ENCODE peak calls at places on chromosome 13, in nine cellular contexts. R is ascending aorta; O is fibroblast of mammary gland; N is CD8-positive, alpha-beta T cell; E is right lobe of liver; V is fibroblast of villous mesenchyme; F is cardiac muscle cell; P is SK-N-SH; U is GM23338. M is an unnamed sample.

GRCh38 chr13:111006508-111007031 is 91.7 kb upstream of the ANKRD10 start:
- DNase-seq in F (no peak), E (no peak), O (peak; percentile 88), V (peak; percentile 88), R (peak; percentile 92), N (no peak), U (peak; percentile 19), P (no peak), M (peak; percentile 73)

GRCh38 chr13:61144834-61145593 is 270.6 kb downstream of the PCDH20 start:
- DNase-seq in V (no peak), R (no peak), E (no peak), F (no peak), O (no peak), N (no peak), P (no peak), U (no peak), M (no peak)

GRCh38 chr13:27132538-27132937 is 39.1 kb downstream of the USP12 start:
- DNase-seq in U (no peak), O (no peak), R (no peak), P (no peak), F (no peak), N (no peak), E (no peak), V (no peak), M (no peak)

GRCh38 chr13:71514900-71515598 is 352.0 kb downstream of the DACH1 start:
- DNase-seq in F (no peak), O (no peak), N (no peak), P (no peak), U (no peak), V (no peak), R (no peak), E (no peak), M (no peak)

GRCh38 chr13:98155475-98156111 is 12.7 kb downstream of the FARP1 start:
- DNase-seq in V (peak; percentile 71), R (no peak), U (no peak), F (no peak), N (no peak), O (peak; percentile 82), P (no peak), E (no peak), M (peak; percentile 77)

GRCh38 chr13:100409132-100409531 is 179.5 kb downstream of the GGACT start:
- DNase-seq in R (no peak), O (peak; percentile 10), P (no peak), N (no peak), U (peak; percentile 47), E (no peak), F (no peak), V (no peak), M (no peak)

GRCh38 chr13:62209539-62209938 is 793.9 kb upstream of the PCDH20 start:
- DNase-seq in N (no peak), F (no peak), E (no peak), U (no peak), P (no peak), O (no peak), V (no peak), R (no peak), M (no peak)

GRCh38 chr13:41700790-41701310 is 243.5 kb downstream of the RGCC start:
- DNase-seq in R (no peak), V (peak; percentile 69), F (no peak), P (peak; percentile 9), N (no peak), U (no peak), O (peak; percentile 79), E (no peak), M (peak; percentile 83)

GRCh38 chr13:41130356-41130755 is 2.2 kb downstream of the KBTBD6 start:
- DNase-seq in O (peak; percentile 63), N (no peak), E (no peak), R (no peak), P (no peak), U (no peak), V (no peak), F (no peak), M (peak; percentile 48)

GRCh38 chr13:110447801-110448200 is 113.7 kb downstream of the RAB20 start:
- DNase-seq in N (no peak), E (no peak), P (no peak), O (no peak), V (no peak), R (peak; percentile 60), F (no peak), U (no peak), M (no peak)

GRCh38 chr13:25286308-25286968 is 850 bp downstream of the MTMR6 start:
- DNase-seq in F (peak; percentile 37), U (peak; percentile 36), E (peak; percentile 29), P (peak; percentile 49), V (peak; percentile 58), N (peak; percentile 38), R (no peak), O (peak; percentile 56), M (peak; percentile 64)

GRCh38 chr13:72290962-72291681 is 424.1 kb upstream of the DACH1 start:
- DNase-seq in U (peak; percentile 47), E (no peak), O (peak; percentile 12), P (no peak), F (no peak), V (no peak), N (no peak), R (no peak), M (peak; percentile 52)

GRCh38 chr13:98252931-98253470 is 75.9 kb upstream of the RNF113B start:
- DNase-seq in U (no peak), O (peak; percentile 78), N (no peak), F (no peak), P (no peak), R (no peak), V (peak; percentile 96), E (no peak), M (peak; percentile 79)

GRCh38 chr13:97934590-97934989 is 18.9 kb upstream of the IPO5 start:
- DNase-seq in U (peak; percentile 12), V (no peak), E (no peak), O (no peak), F (peak; percentile 8), R (no peak), P (no peak), N (no peak), M (no peak)

GRCh38 chr13:80313668-80314278 is 27.2 kb downstream of the SPRY2 start:
- DNase-seq in N (no peak), U (no peak), R (no peak), F (no peak), V (no peak), E (no peak), P (no peak), O (no peak), M (no peak)

GRCh38 chr13:43229506-43229905 is 206.1 kb downstream of the DNAJC15 start:
- DNase-seq in F (no peak), E (no peak), V (peak; percentile 36), O (peak; percentile 92), P (no peak), R (no peak), N (no peak), U (no peak), M (peak; percentile 79)

GRCh38 chr13:76723551-76724232 is 162.5 kb downstream of the KCTD12 start:
- DNase-seq in E (peak; percentile 22), R (no peak), P (no peak), N (peak; percentile 14), O (peak; percentile 82), U (peak; percentile 47), F (no peak), V (peak; percentile 56), M (peak; percentile 87)

GRCh38 chr13:104365430-104365829 is 1299.2 kb upstream of the SLC10A2 start:
- DNase-seq in N (no peak), F (no peak), P (no peak), O (no peak), V (no peak), E (no peak), U (no peak), R (no peak), M (no peak)

GRCh38 chr13:97477824-97478223 is 43.9 kb downstream of the RAP2A start:
- DNase-seq in F (no peak), O (no peak), U (no peak), E (no peak), V (no peak), N (no peak), R (no peak), P (no peak), M (no peak)

GRCh38 chr13:40109324-40109958 is 454.0 kb downstream of the COG6 start:
- DNase-seq in R (peak; percentile 69), V (peak; percentile 93), F (no peak), P (no peak), N (no peak), O (peak; percentile 98), U (no peak), E (no peak), M (peak; percentile 89)

DNA sequence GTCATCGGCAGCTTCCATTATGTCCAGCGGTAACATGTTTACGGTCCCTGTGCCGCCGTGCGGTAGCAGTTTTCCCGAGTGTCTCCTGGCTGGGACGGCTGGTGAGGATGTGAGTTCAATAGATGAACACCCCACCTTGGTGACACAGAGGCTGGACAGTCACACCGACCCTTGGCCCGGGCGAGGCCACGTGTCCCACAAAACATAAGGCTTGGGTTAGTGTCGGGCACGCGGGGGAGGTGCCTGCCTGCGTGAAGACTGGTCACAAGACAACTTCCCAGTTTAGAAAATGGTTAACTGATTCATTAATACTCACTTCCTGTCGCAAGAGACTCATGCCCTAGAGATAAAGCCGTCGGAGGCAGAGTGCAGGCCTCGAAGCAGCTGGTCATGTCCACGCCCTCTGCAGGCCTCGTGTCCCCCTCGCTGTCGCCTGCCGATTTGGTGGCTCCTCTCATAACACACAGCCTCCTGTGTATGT is 17.2 kb downstream of the RASA3 start:
- DNase-seq in O (peak; percentile 90), E (peak; percentile 68), U (no peak), R (peak; percentile 70), V (peak; percentile 95), P (no peak), N (peak; percentile 21), F (no peak), M (peak; percentile 93)
- H3K4me3 ChIP-seq in O (no peak overlapping the region), E (no peak overlapping the region), U (no peak overlapping the region), R (no peak overlapping the region), V (no peak overlapping the region), P (no peak overlapping the region), N (no peak overlapping the region), F (no peak overlapping the region), M (no peak overlapping the region)

GRCh38 chr13:47588676-47589075 is 412.4 kb downstream of the SUCLA2 start:
- DNase-seq in E (no peak), F (no peak), P (no peak), R (no peak), U (peak; percentile 19), V (no peak), O (no peak), N (no peak), M (peak; percentile 1)
- TF ChIP-seq CTCF in E (no peak), F (peak; percentile 10), P (peak; percentile 25), R (no peak), U (peak; percentile 62), V (no peak), O (peak; percentile 29), N (no peak), M (no peak)

GRCh38 chr13:50911937-50912624 is 2.5 kb downstream of the RNASEH2B start:
- DNase-seq in R (peak; percentile 92), U (peak; percentile 98), N (peak; percentile 93), P (peak; percentile 68), O (peak; percentile 93), E (peak; percentile 84), V (peak; percentile 95), F (peak; percentile 94), M (peak; percentile 81)
- H3K4me3 ChIP-seq in R (peak overlapping the region; percentile 90), U (no peak overlapping the region), N (peak overlapping the region; percentile 89), P (no peak overlapping the region), O (no peak overlapping the region), E (no peak overlapping the region), V (peak overlapping the region; percentile 1), F (no peak overlapping the region), M (no peak overlapping the region)

DNA sequence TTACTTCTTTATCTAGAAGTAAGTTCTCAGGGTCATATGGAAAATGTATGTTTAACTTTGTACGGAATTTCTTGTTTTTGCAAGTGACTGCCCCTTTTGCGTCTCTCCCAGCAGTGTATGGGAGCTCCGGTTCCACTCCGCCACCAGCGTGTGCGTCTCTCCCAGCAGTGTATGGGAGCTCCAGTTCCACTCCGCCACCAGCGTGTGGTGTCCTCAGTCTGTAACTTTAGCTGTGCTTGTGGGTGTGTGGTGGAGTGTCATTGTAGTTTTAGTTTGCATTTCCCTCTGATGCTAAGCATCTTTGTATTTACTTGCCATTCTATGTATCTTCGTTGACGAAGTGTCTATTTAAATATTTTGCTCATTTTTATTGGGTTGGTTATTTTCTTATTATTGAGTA is 2.4 kb downstream of the CUL4A start:
- DNase-seq in E (no peak), V (no peak), O (no peak), N (no peak), U (peak; percentile 78), F (no peak), P (no peak), R (peak; percentile 39), M (no peak)
- TF ChIP-seq CTCF in E (no peak), V (no peak), O (peak; percentile 3), N (no peak), U (peak; percentile 61), F (no peak), P (peak; percentile 26), R (no peak), M (no peak)

M was measured in foreskin fibroblast.